ENCODE peak calls at places on chromosomes 7 and 10, in four cellular contexts. Q, G, T and H are unnamed samples.

GRCh38 chr10:97548828-97549455 is 23.6 kb upstream of the ANKRD2 start:
- DNase-seq in Q (no peak), G (no peak), T (no peak), H (no peak)

GRCh38 chr7:5234852-5235831 is 45.1 kb downstream of the WIPI2 start:
- DNase-seq in Q (peak), G (peak), T (no peak), H (no peak)

GRCh38 chr7:94195813-94196212 is 191.7 kb upstream of the BET1 start:
- DNase-seq in Q (no peak), G (no peak), T (no peak), H (no peak)

GRCh38 chr10:101394522-101395133 is 40.7 kb downstream of the BTRC start:
- DNase-seq in Q (peak), G (no peak), T (no peak), H (no peak)

GRCh38 chr7:73532224-73532623 is 10.1 kb upstream of the BAZ1B start:
- DNase-seq in Q (no peak), G (no peak), T (no peak), H (no peak)

GRCh38 chr7:44107961-44108767 is 4.0 kb downstream of the AEBP1 start:
- DNase-seq in Q (no peak), G (no peak), T (no peak), H (no peak)

GRCh38 chr7:146791344-146792300 is 675.0 kb downstream of the CNTNAP2 start:
- DNase-seq in Q (no peak), G (no peak), T (peak), H (no peak)

GRCh38 chr7:30655096-30655970 is 26.9 kb downstream of the CRHR2 start:
- DNase-seq in Q (no peak), G (no peak), T (no peak), H (no peak)

GRCh38 chr7:17599733-17600685 is 301.6 kb downstream of the AHR start:
- DNase-seq in Q (peak), G (peak), T (peak), H (no peak)

GRCh38 chr7:155448632-155449007 is 9.3 kb upstream of the EN2 start:
- DNase-seq in Q (no peak), G (no peak), T (no peak), H (peak)

GRCh38 chr10:88270871-88271713 is 312.0 kb downstream of the RNLS start:
- DNase-seq in Q (peak), G (no peak), T (peak), H (no peak)

GRCh38 chr10:122342293-122343134 is 32.0 kb upstream of the PLEKHA1 start:
- DNase-seq in Q (peak), G (peak), T (peak), H (no peak)

GRCh38 chr7:35646289-35647033 is 48.5 kb downstream of the HERPUD2 start:
- DNase-seq in Q (no peak), G (peak), T (peak), H (no peak)

GRCh38 chr7:43481905-43482678 is 100.8 kb upstream of the STK17A start:
- DNase-seq in Q (no peak), G (no peak), T (peak), H (no peak)

GRCh38 chr7:157273208-157274202 is 63.3 kb upstream of the DNAJB6 start:
- DNase-seq in Q (peak), G (peak), T (peak), H (peak)

GRCh38 chr10:12201543-12201942 is 5.6 kb downstream of the CDC123 start:
- DNase-seq in Q (no peak), G (no peak), T (no peak), H (no peak)